ENCODE peak calls at places on chromosomes 5 and 9, in ten cellular contexts. Q is WERI-Rb-1; R is HL-60; I is cardiac muscle cell; E is GM23338; Z is RWPE2; O is uterus; C is CD4-positive, alpha-beta T cell; T is prostate gland; U is IMR-90. V is an unnamed sample.

GRCh38 chr9:85156652-85157051 is 487.1 kb downstream of the NTRK2 start:
- DNase-seq in C (no peak), E (peak), U (no peak), T (no peak), Q (no peak), I (no peak), R (no peak), O (no peak), Z (no peak), V (no peak)

GRCh38 chr5:14925326-14925725 is 53.7 kb upstream of the ANKH start:
- DNase-seq in C (no peak), Q (no peak), U (peak), T (no peak), R (no peak), I (no peak), O (no peak), Z (no peak), E (no peak), V (no peak)

GRCh38 chr9:136110082-136111061 is 8.3 kb downstream of the TMEM250 start:
- DNase-seq in U (peak), E (peak), T (no peak), O (no peak), C (no peak), R (no peak), Q (peak), Z (no peak), I (peak), V (no peak)

GRCh38 chr9:20312732-20313131 is 309.6 kb downstream of the MLLT3 start:
- DNase-seq in C (no peak), Q (no peak), Z (no peak), R (no peak), U (peak), T (no peak), E (no peak), I (no peak), O (no peak), V (no peak)

GRCh38 chr9:9536481-9536880 is 1076.3 kb downstream of the PTPRD start:
- DNase-seq in C (no peak), U (no peak), O (no peak), R (no peak), I (no peak), Z (no peak), E (peak), T (no peak), Q (no peak), V (no peak)

GRCh38 chr5:107376546-107377276 is 294.0 kb downstream of the EFNA5 start:
- DNase-seq in Z (no peak), I (peak), Q (no peak), U (peak), T (no peak), O (no peak), R (no peak), E (no peak), C (no peak), V (no peak)

GRCh38 chr5:181217111-181217804 is 5.8 kb upstream of the TRIM41 start:
- DNase-seq in I (peak), Z (peak), Q (peak), E (peak), U (peak), O (peak), R (no peak), T (no peak), C (peak), V (peak)

GRCh38 chr9:132673355-132673754 is 3.1 kb downstream of the GTF3C4 start:
- DNase-seq in E (peak), R (no peak), Z (no peak), U (peak), Q (peak), C (no peak), O (no peak), I (peak), T (no peak), V (peak)

GRCh38 chr5:132065951-132066701 is 5.7 kb downstream of the IL3 start:
- DNase-seq in Z (peak), R (no peak), U (no peak), C (no peak), I (no peak), T (no peak), E (no peak), Q (no peak), O (no peak), V (no peak)

GRCh38 chr9:114953917-114954316 is 23.5 kb upstream of the TNFSF8 start:
- DNase-seq in C (no peak), E (no peak), Q (no peak), Z (no peak), R (peak), I (peak), U (peak), O (no peak), T (peak), V (no peak)

GRCh38 chr5:166505086-166505485 is 1786.4 kb upstream of the WWC1 start:
- DNase-seq in Z (no peak), E (no peak), I (no peak), R (no peak), U (no peak), Q (peak), O (no peak), C (no peak), T (no peak), V (no peak)

GRCh38 chr9:88521308-88521707 is 13.7 kb upstream of the NXNL2 start:
- DNase-seq in O (no peak), C (no peak), I (no peak), R (no peak), E (no peak), Q (peak), U (no peak), Z (peak), T (no peak), V (no peak)

GRCh38 chr9:109493648-109494047 is 4.5 kb downstream of the PTPN3 start:
- DNase-seq in Q (no peak), U (no peak), E (peak), C (no peak), I (no peak), T (no peak), R (no peak), O (no peak), Z (no peak), V (no peak)

GRCh38 chr5:139635606-139636206 is 12.4 kb upstream of the CXXC5 start:
- DNase-seq in C (no peak), R (no peak), I (peak), U (peak), T (no peak), E (peak), O (peak), Q (peak), Z (peak), V (peak)

DNA sequence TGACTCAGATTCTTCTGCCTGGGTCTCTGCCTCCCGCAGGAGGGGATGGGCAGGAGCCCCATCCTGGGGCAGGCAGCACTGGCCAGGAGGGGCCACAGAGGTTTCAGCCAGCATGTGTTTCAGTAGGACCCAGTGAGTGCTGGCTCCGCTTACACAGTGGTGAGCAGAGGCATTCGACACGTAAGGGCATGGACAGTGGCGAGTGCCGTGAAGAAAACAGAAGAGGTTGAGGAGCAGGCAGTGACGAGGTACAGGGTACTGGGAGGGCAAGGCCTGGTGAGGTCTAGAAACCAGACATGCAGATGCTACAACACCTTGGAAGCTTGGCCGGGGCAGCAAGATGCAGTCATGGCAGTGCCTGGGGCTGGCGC is 41.5 kb downstream of the CACNA1B start:
- DNase-seq in Z (no peak), I (no peak), Q (no peak), T (no peak), E (no peak), R (no peak), C (no peak), O (no peak), U (no peak), V (no peak)
- TF ChIP-seq CTCF in Z (no peak), I (no peak), Q (no peak), T (no peak), E (no peak), R (no peak), C (no peak), O (no peak), U (no peak), V (no peak)

GRCh38 chr9:14071484-14071883 is 242.5 kb downstream of the NFIB start:
- DNase-seq in Z (no peak), C (no peak), T (no peak), Q (no peak), U (no peak), R (no peak), O (no peak), E (peak), I (no peak), V (no peak)
- TF ChIP-seq CTCF in Z (no peak), C (no peak), T (no peak), Q (peak), U (no peak), R (no peak), O (no peak), E (peak), I (no peak), V (no peak)

GRCh38 chr5:19608434-19608833 is 379.6 kb downstream of the CDH18 start:
- DNase-seq in C (no peak), Q (no peak), U (no peak), E (peak), R (no peak), Z (no peak), T (no peak), O (no peak), I (peak), V (no peak)
- TF ChIP-seq CTCF in C (no peak), Q (peak), U (no peak), E (peak), R (no peak), Z (peak), T (peak), O (no peak), I (no peak), V (no peak)

DNA sequence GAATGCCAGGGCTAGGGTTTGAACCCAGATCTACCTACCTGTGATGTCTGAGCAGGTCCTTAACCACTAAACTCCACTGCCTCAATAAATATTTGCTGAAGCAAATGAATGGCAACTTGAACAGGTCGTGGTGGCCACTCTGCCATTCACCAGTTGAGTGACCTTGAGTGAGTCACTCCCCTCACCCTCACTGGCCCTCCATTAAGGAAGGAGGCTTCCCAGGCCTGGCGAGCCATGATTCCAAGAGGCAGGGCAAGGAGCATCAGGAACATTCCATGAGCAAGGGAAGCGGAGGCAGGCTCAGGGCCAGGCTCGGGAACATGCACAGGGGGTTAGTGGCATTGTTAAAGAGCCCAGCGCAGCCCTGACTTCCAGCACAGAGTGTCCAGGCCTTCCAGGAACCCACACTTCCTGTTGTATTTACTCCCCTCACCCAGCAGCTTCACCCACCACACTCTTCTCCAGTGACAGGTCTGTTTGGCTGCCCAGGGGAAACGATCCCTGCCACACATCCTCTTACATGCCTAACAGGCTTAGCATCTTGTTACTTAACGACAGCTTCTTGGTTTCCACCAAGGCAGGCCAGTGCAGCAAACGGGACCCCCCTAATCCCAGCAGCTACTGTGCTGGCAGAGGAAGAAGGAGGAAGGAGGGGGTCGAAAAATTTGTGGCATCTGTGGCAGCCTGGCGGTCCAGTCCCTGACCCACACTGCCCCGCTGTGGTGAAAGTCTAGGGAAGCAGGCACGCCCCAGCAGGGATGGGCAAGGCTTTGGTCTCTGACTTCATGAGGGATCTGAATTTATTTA is 43.7 kb upstream of the TTC1 start:
- DNase-seq in U (peak), T (no peak), O (peak), Z (no peak), C (no peak), I (peak), R (no peak), Q (peak), E (peak), V (peak)
- TF ChIP-seq CTCF in U (peak), T (peak), O (peak), Z (peak), C (no peak), I (peak), R (peak), Q (peak), E (peak), V (peak)

GRCh38 chr5:1889321-1890065 is 6.8 kb upstream of the IRX4 start:
- DNase-seq in Q (no peak), E (no peak), O (no peak), I (no peak), R (no peak), U (no peak), T (no peak), C (no peak), Z (peak), V (no peak)

GRCh38 chr5:1886634-1887399 is 4.1 kb upstream of the IRX4 start:
- DNase-seq in O (no peak), U (no peak), C (no peak), Q (no peak), I (no peak), Z (peak), T (no peak), R (no peak), E (no peak), V (no peak)

GRCh38 chr5:1888541-1889251 is 6.0 kb upstream of the IRX4 start:
- DNase-seq in E (no peak), C (no peak), Q (no peak), R (no peak), U (no peak), O (no peak), Z (peak), T (no peak), I (no peak), V (no peak)

GRCh38 chr5:1885777-1886633 is 3.3 kb upstream of the IRX4 start:
- DNase-seq in I (no peak), O (no peak), Q (no peak), C (no peak), R (no peak), U (no peak), Z (peak), E (peak), T (no peak), V (no peak)

DNA sequence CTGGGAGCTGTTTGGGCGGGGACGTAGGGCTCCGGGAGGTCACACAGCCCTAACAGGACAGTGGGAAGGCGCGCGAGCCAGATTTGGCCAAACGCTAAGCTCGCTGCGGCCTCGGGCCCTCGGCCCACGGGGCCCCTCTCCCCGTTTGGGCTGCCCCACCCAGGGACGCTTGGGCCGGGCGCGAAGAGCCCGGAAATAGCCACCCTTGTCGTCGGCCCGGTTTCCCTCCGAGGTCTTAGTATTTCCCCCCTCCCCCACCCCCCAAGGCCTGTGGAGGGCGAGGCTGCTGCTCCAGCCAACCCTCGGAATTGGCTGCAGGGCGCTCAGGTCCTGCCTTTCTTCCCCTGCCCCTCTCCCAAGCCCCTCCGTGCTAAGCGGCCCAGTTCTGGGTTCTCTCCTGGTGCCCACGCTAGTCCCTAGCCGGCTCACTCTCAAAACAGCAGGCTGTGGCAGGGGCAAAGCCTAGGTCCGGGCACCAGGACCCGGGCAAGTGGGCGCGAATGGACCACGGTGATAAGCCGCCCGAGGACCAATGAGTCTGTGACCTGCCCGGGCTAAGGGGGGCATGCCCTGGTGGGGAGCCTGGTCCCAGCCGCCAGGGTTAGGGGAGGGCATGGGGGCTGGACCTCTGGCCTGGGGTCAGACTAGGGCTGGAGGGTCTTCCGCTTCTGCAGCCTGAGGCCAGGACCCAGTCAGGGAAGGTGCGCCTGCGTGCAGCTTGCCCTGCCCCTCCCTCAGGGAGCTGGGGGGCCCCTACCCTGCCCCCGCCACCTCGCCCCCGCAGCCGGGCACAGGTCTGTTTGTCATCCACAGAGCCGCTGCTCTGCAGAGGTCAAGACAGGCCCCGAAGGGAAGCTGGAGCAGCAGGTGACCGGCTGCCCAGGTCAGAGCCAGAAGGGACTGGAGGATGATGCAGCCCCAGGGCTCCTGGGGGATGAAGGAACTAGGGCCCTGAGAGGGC is 5.0 kb upstream of the IRX4 start:
- DNase-seq in O (no peak), R (no peak), I (no peak), T (no peak), Z (peak), Q (no peak), E (peak), U (no peak), C (no peak), V (no peak)
- TF ChIP-seq CTCF in O (no peak), R (no peak), I (no peak), T (no peak), Z (peak), Q (no peak), E (no peak), U (no peak), C (no peak), V (no peak)